ENCODE peak calls at places on chromosomes 2 and 18, in nine cellular contexts. E is endothelial cell of umbilical vein, G is HCT116, X is Panc1, S is H1, D is breast epithelium, H is SK-N-SH, L is HepG2, V is transverse colon. Z is an unnamed sample.

GRCh38 chr18:53990485-53990884 is 234.0 kb downstream of the MBD2 start:
- DNase-seq in E (no peak), G (no peak), X (no peak), S (no peak), D (no peak), H (no peak), L (no peak), V (no peak), Z (no peak)

GRCh38 chr2:101985793-101986164 is 6.0 kb upstream of the IL1R2 start:
- DNase-seq in E (no peak), G (no peak), X (no peak), S (no peak), D (no peak), H (no peak), L (no peak), V (peak; percentile 53), Z (no peak)

GRCh38 chr2:215609089-215610032 is 173.5 kb upstream of the FN1 start:
- DNase-seq in E (no peak), G (no peak), X (no peak), S (no peak), D (no peak), H (no peak), L (no peak), V (no peak), Z (no peak)

GRCh38 chr2:75853441-75853840 is 142.7 kb upstream of the GCFC2 start:
- DNase-seq in E (no peak), G (no peak), X (no peak), S (no peak), D (no peak), H (no peak), L (no peak), V (no peak), Z (no peak)

GRCh38 chr2:39142012-39142346 is 21.1 kb upstream of the SOS1 start:
- DNase-seq in E (no peak), G (no peak), X (no peak), S (no peak), D (no peak), H (no peak), L (no peak), V (no peak), Z (no peak)

GRCh38 chr18:25351280-25351772 is 640 bp downstream of the ZNF521 start:
- DNase-seq in E (no peak), G (no peak), X (no peak), S (no peak), D (no peak), H (no peak), L (no peak), V (no peak), Z (no peak)

GRCh38 chr18:3340682-3341097 is 78.8 kb downstream of the MYL12B start:
- DNase-seq in E (peak; percentile 48), G (no peak), X (no peak), S (no peak), D (no peak), H (no peak), L (no peak), V (no peak), Z (no peak)

GRCh38 chr2:164014068-164014577 is 278.3 kb upstream of the FIGN start:
- DNase-seq in E (no peak), G (no peak), X (no peak), S (no peak), D (no peak), H (no peak), L (no peak), V (no peak), Z (no peak)

GRCh38 chr18:75472906-75473305 is 45.4 kb upstream of the SMIM21 start:
- DNase-seq in E (no peak), G (no peak), X (no peak), S (no peak), D (no peak), H (no peak), L (no peak), V (no peak), Z (no peak)

GRCh38 chr18:75474332-75474731 is 46.8 kb upstream of the SMIM21 start:
- DNase-seq in E (no peak), G (no peak), X (no peak), S (no peak), D (no peak), H (no peak), L (no peak), V (no peak), Z (no peak)

GRCh38 chr18:75471850-75472249 is 44.3 kb upstream of the SMIM21 start:
- DNase-seq in E (no peak), G (no peak), X (no peak), S (no peak), D (no peak), H (no peak), L (no peak), V (no peak), Z (no peak)

GRCh38 chr18:75472391-75472790 is 44.9 kb upstream of the SMIM21 start:
- DNase-seq in E (no peak), G (no peak), X (no peak), S (no peak), D (no peak), H (no peak), L (no peak), V (no peak), Z (no peak)

DNA sequence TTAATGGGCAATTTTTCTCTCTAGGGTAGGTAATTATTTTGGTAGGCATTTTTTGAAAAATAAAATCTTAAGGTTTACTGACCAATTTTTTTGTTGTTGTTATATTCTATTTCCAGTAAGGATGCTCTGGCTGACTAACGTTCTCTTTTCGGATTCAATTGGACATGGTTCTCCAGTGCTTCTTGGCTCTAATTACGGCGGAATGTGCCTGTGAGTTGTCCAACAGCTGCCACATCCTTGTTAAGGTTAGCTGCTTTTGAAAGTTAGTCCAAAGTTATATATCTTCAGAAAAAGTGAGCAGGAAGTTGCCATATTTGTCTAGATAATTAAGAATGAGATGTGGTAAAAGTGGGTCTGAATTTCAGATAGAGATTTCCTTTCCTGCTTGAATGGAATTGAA is 45.8 kb upstream of the SMIM21 start:
- DNase-seq in E (no peak), G (no peak), X (no peak), S (no peak), D (no peak), H (no peak), L (no peak), V (no peak), Z (no peak)
- H3K4me3 ChIP-seq in E (no peak overlapping the region), G (no peak overlapping the region), X (no peak overlapping the region), S (no peak overlapping the region), D (no peak overlapping the region), H (no peak overlapping the region), L (no peak overlapping the region), V (no peak overlapping the region), Z (no peak overlapping the region)

GRCh38 chr2:108589786-108590185 is 55.5 kb downstream of the LIMS1 start:
- DNase-seq in E (peak; percentile 54), G (no peak), X (no peak), S (no peak), D (no peak), H (no peak), L (no peak), V (no peak), Z (no peak)

GRCh38 chr2:108594982-108595464 is 60.8 kb downstream of the LIMS1 start:
- DNase-seq in E (peak; percentile 89), G (no peak), X (peak; percentile 64), S (no peak), D (no peak), H (no peak), L (peak; percentile 64), V (no peak), Z (no peak)

GRCh38 chr2:108591163-108591562 is 56.9 kb downstream of the LIMS1 start:
- DNase-seq in E (no peak), G (no peak), X (no peak), S (no peak), D (no peak), H (no peak), L (no peak), V (no peak), Z (no peak)

GRCh38 chr2:108594132-108594981 is 60.1 kb downstream of the LIMS1 start:
- DNase-seq in E (peak; percentile 91), G (peak; percentile 62), X (no peak), S (no peak), D (no peak), H (no peak), L (peak; percentile 57), V (no peak), Z (no peak)

DNA sequence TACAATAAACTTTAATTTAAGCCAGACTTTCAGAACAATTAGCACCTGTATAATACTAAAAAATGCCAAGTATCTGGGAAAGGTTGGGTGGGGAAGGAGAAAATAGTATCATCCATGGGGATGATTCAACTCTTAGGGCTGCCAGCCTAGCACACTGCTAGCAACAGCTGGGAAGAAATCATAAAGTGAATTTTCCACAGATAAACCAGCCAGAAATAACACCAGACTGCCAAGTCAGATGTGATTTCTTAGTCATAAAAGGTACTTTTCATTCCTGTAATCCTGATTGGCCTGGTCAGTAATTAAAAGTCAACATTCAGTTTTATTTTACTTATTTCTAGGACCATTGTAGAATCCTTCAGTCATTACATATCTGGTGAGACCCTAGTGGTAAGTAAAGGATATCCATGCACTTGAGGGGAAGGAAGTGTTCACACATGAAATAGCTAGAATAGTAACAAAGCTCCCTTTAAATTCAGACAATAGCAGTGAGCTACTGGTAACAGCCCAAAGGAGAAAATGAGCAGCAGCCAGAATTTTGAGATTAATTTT is 59.4 kb downstream of the LIMS1 start:
- DNase-seq in E (peak; percentile 92), G (no peak), X (no peak), S (no peak), D (no peak), H (no peak), L (no peak), V (no peak), Z (no peak)
- TF ChIP-seq POLR2AphosphoS5 in E (no peak), G (no peak), X (no peak), S (no peak), D (no peak), H (no peak), L (no peak), V (no peak), Z (no peak)

GRCh38 chr18:48743046-48743445 is 204.2 kb downstream of the CTIF start:
- DNase-seq in E (no peak), G (no peak), X (no peak), S (no peak), D (peak; percentile 63), H (peak; percentile 87), L (no peak), V (no peak), Z (no peak)
- H3K27ac ChIP-seq in E (no peak overlapping the region), G (no peak overlapping the region), X (no peak overlapping the region), S (no peak overlapping the region), D (peak overlapping the region; percentile 84), H (no peak overlapping the region), L (no peak overlapping the region), V (peak overlapping the region; percentile 41), Z (no peak overlapping the region)

DNA sequence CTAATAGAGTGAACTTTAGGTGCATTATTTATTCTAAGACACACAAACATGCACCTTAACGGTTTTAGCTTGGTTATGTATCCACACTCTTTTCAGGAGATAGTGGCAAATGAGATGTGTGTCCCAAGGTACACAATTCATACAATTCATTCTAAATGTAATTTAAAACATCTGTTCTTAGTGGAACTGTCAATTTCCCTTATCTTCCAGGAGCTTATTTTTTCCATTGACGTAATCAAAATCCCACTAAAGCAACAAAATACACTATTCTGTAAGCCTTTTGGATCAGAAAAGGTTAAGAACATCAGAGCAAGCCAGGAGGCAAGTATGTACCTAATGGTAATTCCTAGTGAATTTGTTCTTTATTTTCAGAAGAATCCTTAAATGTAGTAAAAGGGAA is 19.8 kb downstream of the EIF2AK3 start:
- DNase-seq in E (no peak), G (no peak), X (no peak), S (no peak), D (no peak), H (peak; percentile 27), L (no peak), V (no peak), Z (no peak)
- H3K4me3 ChIP-seq in E (no peak overlapping the region), G (no peak overlapping the region), X (no peak overlapping the region), S (no peak overlapping the region), D (no peak overlapping the region), H (no peak overlapping the region), L (no peak overlapping the region), V (no peak overlapping the region), Z (no peak overlapping the region)

GRCh38 chr2:97736608-97737330 is 23.4 kb downstream of the ZAP70 start:
- DNase-seq in E (no peak), G (no peak), X (no peak), S (no peak), D (no peak), H (no peak), L (no peak), V (no peak), Z (no peak)
- TF ChIP-seq POLR2AphosphoS5 in E (no peak), G (no peak), X (no peak), S (no peak), D (no peak), H (no peak), L (no peak), V (no peak), Z (no peak)

Z was measured in SK-N-MC.